ENCODE peak calls at places on chromosomes 6 and 20, in eight cellular contexts. T is tibial nerve, V is KG1, U is NCI-H524 treated with DMSO at 0.1 percent for 48 hours, S is left kidney, D is breast epithelium, F is epithelial cell of prostate, Z is RWPE1. N is an unnamed sample.
A peak's percentile ranks its signal among the peaks of the same experiment; 100 is the strongest.

GRCh38 chr6:57029213-57029612 is 17.3 kb upstream of the KIAA1586 start:
- DNase-seq in Z (no peak), U (no peak), T (no peak), D (no peak), V (no peak), S (peak; percentile 52), F (no peak), N (no peak)

GRCh38 chr20:63191400-63191799 is 24.5 kb downstream of the YTHDF1 start:
- DNase-seq in V (no peak), F (peak; percentile 78), S (no peak), D (no peak), U (peak; percentile 83), Z (peak; percentile 96), T (no peak), N (no peak)

GRCh38 chr6:146827216-146827928 is 228.6 kb downstream of the ADGB start:
- DNase-seq in U (no peak), S (no peak), V (no peak), D (no peak), T (no peak), Z (no peak), F (no peak), N (no peak)

GRCh38 chr6:99130897-99131873 is 183.4 kb upstream of the FBXL4 start:
- DNase-seq in D (no peak), Z (no peak), S (peak; percentile 16), T (no peak), V (no peak), F (no peak), U (peak; percentile 84), N (no peak)

GRCh38 chr6:43093361-43094289 is 17.5 kb downstream of the PTK7 start:
- DNase-seq in T (no peak), U (no peak), F (no peak), S (peak; percentile 27), Z (no peak), V (no peak), D (no peak), N (no peak)

GRCh38 chr6:52511572-52512151 is 65.2 kb downstream of the TRAM2 start:
- DNase-seq in S (no peak), D (no peak), F (no peak), Z (no peak), U (no peak), T (no peak), V (no peak), N (no peak)

GRCh38 chr6:151240036-151240685 is 394 bp downstream of the AKAP12 start:
- DNase-seq in V (peak; percentile 3), F (no peak), D (no peak), S (peak; percentile 97), T (peak; percentile 85), Z (peak; percentile 44), U (peak; percentile 65), N (no peak)

GRCh38 chr6:7201444-7201731 is 93.6 kb downstream of the RREB1 start:
- DNase-seq in Z (no peak), F (no peak), U (no peak), S (no peak), D (no peak), V (no peak), T (no peak), N (no peak)

N was measured in GOT3.